ENCODE peak calls at places on chromosomes 6 and 20, in six cellular contexts. Y, A, C, T, P and D are unnamed samples.
A peak's percentile ranks its signal among the peaks of the same experiment; 100 is the strongest.

GRCh38 chr20:45049904-45050471 is 50.9 kb downstream of the KCNS1 start:
- DNase-seq in A (no peak), T (no peak), C (peak; percentile 46), Y (peak; percentile 33), P (no peak), D (no peak)

GRCh38 chr20:38302721-38303120 is 1.2 kb upstream of the BPI start:
- DNase-seq in P (no peak), T (no peak), Y (no peak), A (no peak), C (no peak), D (peak; percentile 19)

GRCh38 chr6:34284563-34285545 is 36.0 kb upstream of the SMIM29 start:
- DNase-seq in A (no peak), C (no peak), T (peak; percentile 74), P (peak; percentile 67), Y (no peak), D (no peak)

GRCh38 chr6:14459315-14459714 is 341.7 kb downstream of the CD83 start:
- DNase-seq in P (no peak), C (no peak), A (no peak), Y (no peak), T (no peak), D (peak; percentile 23)

GRCh38 chr20:60967431-60968316 is 284.4 kb upstream of the CDH4 start:
- DNase-seq in T (no peak), Y (no peak), P (no peak), A (no peak), C (no peak), D (no peak)

GRCh38 chr6:69589626-69590025 is 207.2 kb downstream of the LMBRD1 start:
- DNase-seq in T (no peak), Y (no peak), P (no peak), A (no peak), C (no peak), D (no peak)

GRCh38 chr20:6768228-6769185 is 1.0 kb downstream of the BMP2 start:
- DNase-seq in P (no peak), A (no peak), T (no peak), Y (no peak), C (peak; percentile 53), D (peak; percentile 79)

GRCh38 chr6:105382477-105382876 is 20.4 kb downstream of the PREP start:
- DNase-seq in Y (no peak), A (no peak), T (no peak), P (no peak), C (no peak), D (peak; percentile 16)

GRCh38 chr6:15389759-15390723 is 144.2 kb downstream of the JARID2 start:
- DNase-seq in P (no peak), A (no peak), C (no peak), T (peak; percentile 25), Y (no peak), D (peak; percentile 76)

GRCh38 chr20:34579936-34580587 is 21.5 kb downstream of the MAP1LC3A start:
- DNase-seq in A (no peak), T (no peak), P (no peak), Y (no peak), C (no peak), D (peak; percentile 16)

GRCh38 chr6:111499269-111499793 is 16.3 kb upstream of the REV3L start:
- DNase-seq in A (no peak), T (no peak), P (no peak), C (no peak), Y (no peak), D (no peak)

GRCh38 chr6:156057869-156058268 is 602.2 kb upstream of the NOX3 start:
- DNase-seq in P (no peak), A (no peak), Y (no peak), T (no peak), C (no peak), D (peak; percentile 50)

GRCh38 chr6:24951831-24952299 is 16.1 kb upstream of the RIPOR2 start:
- DNase-seq in C (no peak), A (no peak), Y (no peak), P (peak; percentile 68), T (no peak), D (no peak)

GRCh38 chr6:160054271-160054670 is 67.3 kb upstream of the SLC22A1 start:
- DNase-seq in Y (no peak), A (no peak), P (no peak), C (no peak), T (no peak), D (no peak)

GRCh38 chr20:62477669-62478450 is 2.1 kb upstream of the GATA5 start:
- DNase-seq in A (no peak), P (no peak), Y (no peak), C (no peak), T (no peak), D (no peak)

GRCh38 chr20:23368316-23369110 is 6.5 kb downstream of the GZF1 start:
- DNase-seq in T (no peak), Y (no peak), C (no peak), A (no peak), P (no peak), D (no peak)

GRCh38 chr6:24988562-24988961 is 52.8 kb upstream of the RIPOR2 start:
- DNase-seq in P (no peak), Y (no peak), T (no peak), C (no peak), A (no peak), D (peak; percentile 62)

GRCh38 chr20:50215917-50216316 is 25.3 kb downstream of the CEBPB start:
- DNase-seq in P (no peak), C (no peak), Y (no peak), A (no peak), T (no peak), D (no peak)

GRCh38 chr6:10248378-10248843 is 166.5 kb downstream of the TFAP2A start:
- DNase-seq in C (no peak), P (no peak), A (no peak), Y (no peak), T (no peak), D (no peak)

GRCh38 chr6:113508249-113508648 is 348.9 kb upstream of the MARCKS start:
- DNase-seq in Y (no peak), A (no peak), P (no peak), C (no peak), T (no peak), D (no peak)

GRCh38 chr6:37177083-37177949 is 7.4 kb downstream of the PIM1 start:
- DNase-seq in T (no peak), P (peak; percentile 98), C (no peak), Y (no peak), A (no peak), D (no peak)

GRCh38 chr6:168895102-168895812 is 358.4 kb downstream of the THBS2 start:
- DNase-seq in A (peak; percentile 39), T (no peak), C (peak; percentile 75), Y (peak; percentile 83), P (peak; percentile 52), D (peak; percentile 65)

GRCh38 chr20:50050660-50051308 is 62.2 kb downstream of the UBE2V1 start:
- DNase-seq in A (no peak), T (no peak), C (no peak), P (no peak), Y (no peak), D (no peak)

GRCh38 chr6:22062807-22063408 is 233.9 kb downstream of the PRL start:
- DNase-seq in C (no peak), A (no peak), T (no peak), Y (peak; percentile 59), P (peak; percentile 80), D (peak; percentile 50)

GRCh38 chr20:57619053-57619831 is 984 bp downstream of the ZBP1 start:
- DNase-seq in P (peak; percentile 85), T (no peak), Y (peak; percentile 69), A (peak; percentile 51), C (no peak), D (no peak)

GRCh38 chr6:154041001-154041400 is 2.0 kb downstream of the OPRM1 start:
- DNase-seq in T (no peak), A (no peak), C (no peak), Y (no peak), P (no peak), D (no peak)

GRCh38 chr6:150372051-150372450 is 3.2 kb downstream of the IYD start:
- DNase-seq in P (no peak), T (peak; percentile 47), C (no peak), Y (no peak), A (no peak), D (no peak)

GRCh38 chr20:58515240-58516212 is at the start of gene APCDD1L:
- DNase-seq in C (no peak), T (peak; percentile 28), Y (peak; percentile 6), A (no peak), P (no peak), D (peak; percentile 1)